ENCODE peak calls at places on chromosomes 16 and 17, in ten cellular contexts. G is upper lobe of right lung, F is pancreas, U is A549, Z is heart left ventricle, I is fibroblast of lung, Y is IMR-90, X is AG04450, W is Peyer's patch, L is dorsolateral prefrontal cortex. T is an unnamed sample.

GRCh38 chr17:78526231-78527025 is 50.8 kb downstream of the DNAH17 start:
- DNase-seq in G (peak), F (no peak), U (no peak), Z (no peak), I (no peak), Y (no peak), X (no peak), W (no peak), L (no peak), T (no peak)

GRCh38 chr16:11391576-11391975 is 46.3 kb downstream of the RMI2 start:
- DNase-seq in G (peak), F (peak), U (no peak), Z (peak), I (no peak), Y (no peak), X (no peak), W (no peak), L (no peak), T (no peak)

GRCh38 chr16:56547120-56547948 is 17.5 kb upstream of the MT4 start:
- DNase-seq in G (no peak), F (no peak), U (no peak), Z (no peak), I (peak), Y (peak), X (peak), W (no peak), L (peak), T (peak)

GRCh38 chr16:23124315-23124714 is 24.9 kb downstream of the USP31 start:
- DNase-seq in G (no peak), F (no peak), U (peak), Z (no peak), I (peak), Y (peak), X (no peak), W (no peak), L (peak), T (peak)

GRCh38 chr16:75238853-75239371 is 12.5 kb downstream of the BCAR1 start:
- DNase-seq in G (no peak), F (no peak), U (no peak), Z (no peak), I (no peak), Y (no peak), X (no peak), W (no peak), L (no peak), T (no peak)

GRCh38 chr17:29592850-29593545 is at the start of gene ANKRD13B:
- DNase-seq in G (peak), F (no peak), U (no peak), Z (peak), I (no peak), Y (no peak), X (no peak), W (no peak), L (peak), T (no peak)

GRCh38 chr17:39171933-39172332 is 6.0 kb upstream of the ARL5C start:
- DNase-seq in G (no peak), F (no peak), U (no peak), Z (no peak), I (no peak), Y (no peak), X (no peak), W (no peak), L (no peak), T (no peak)

GRCh38 chr16:28821874-28822519 is 802 bp upstream of the ATXN2L start:
- DNase-seq in G (no peak), F (no peak), U (no peak), Z (no peak), I (no peak), Y (no peak), X (no peak), W (no peak), L (no peak), T (no peak)

GRCh38 chr16:12903325-12904040 is 2.1 kb downstream of the SHISA9 start:
- DNase-seq in G (no peak), F (no peak), U (no peak), Z (no peak), I (no peak), Y (no peak), X (no peak), W (no peak), L (no peak), T (no peak)

GRCh38 chr17:4986403-4986802 is 1.1 kb downstream of the CAMTA2 start:
- DNase-seq in G (no peak), F (no peak), U (no peak), Z (no peak), I (no peak), Y (no peak), X (no peak), W (no peak), L (no peak), T (peak)

GRCh38 chr17:6555331-6556120 is 829 bp downstream of the PITPNM3 start:
- DNase-seq in G (peak), F (no peak), U (no peak), Z (no peak), I (peak), Y (peak), X (no peak), W (peak), L (peak), T (peak)

GRCh38 chr17:48552453-48553189 is 7.7 kb upstream of the HOXB2 start:
- DNase-seq in G (no peak), F (no peak), U (no peak), Z (no peak), I (peak), Y (peak), X (no peak), W (no peak), L (no peak), T (no peak)

GRCh38 chr16:53549970-53550406 is 47.0 kb upstream of the AKTIP start:
- DNase-seq in G (no peak), F (no peak), U (peak), Z (no peak), I (peak), Y (peak), X (peak), W (no peak), L (peak), T (peak)

GRCh38 chr16:47320546-47321315 is 140.1 kb downstream of the ITFG1 start:
- DNase-seq in G (no peak), F (no peak), U (no peak), Z (no peak), I (peak), Y (peak), X (no peak), W (no peak), L (no peak), T (no peak)

GRCh38 chr17:9982159-9982558 is 77.1 kb upstream of the RCVRN start:
- DNase-seq in G (no peak), F (no peak), U (peak), Z (no peak), I (no peak), Y (no peak), X (no peak), W (no peak), L (no peak), T (peak)

GRCh38 chr16:200388-200787 is 20.1 kb downstream of the HBQ1 start:
- DNase-seq in G (no peak), F (no peak), U (no peak), Z (no peak), I (peak), Y (peak), X (no peak), W (no peak), L (no peak), T (no peak)

GRCh38 chr17:55273579-55274370 is 9.0 kb downstream of the HLF start:
- DNase-seq in G (peak), F (peak), U (no peak), Z (peak), I (no peak), Y (no peak), X (no peak), W (no peak), L (peak), T (peak)

GRCh38 chr16:14497245-14498082 is 132.6 kb downstream of the PARN start:
- DNase-seq in G (no peak), F (no peak), U (no peak), Z (no peak), I (no peak), Y (peak), X (no peak), W (no peak), L (no peak), T (no peak)

GRCh38 chr17:81234940-81235821 is 3.7 kb downstream of the TEPSIN start:
- DNase-seq in G (no peak), F (no peak), U (no peak), Z (no peak), I (no peak), Y (no peak), X (no peak), W (no peak), L (no peak), T (no peak)

GRCh38 chr16:17117906-17118577 is 352.7 kb downstream of the XYLT1 start:
- DNase-seq in G (no peak), F (no peak), U (no peak), Z (no peak), I (no peak), Y (no peak), X (no peak), W (no peak), L (no peak), T (no peak)

GRCh38 chr16:17116595-17117322 is 354.0 kb downstream of the XYLT1 start:
- DNase-seq in G (no peak), F (no peak), U (no peak), Z (no peak), I (no peak), Y (no peak), X (no peak), W (no peak), L (no peak), T (no peak)
- TF ChIP-seq CTCF in G (no peak), F (no peak), U (no peak), Z (no peak), I (no peak), Y (no peak), X (no peak), W (no peak), L (no peak), T (no peak)

GRCh38 chr17:12407495-12407894 is 258.2 kb upstream of the MYOCD start:
- DNase-seq in G (no peak), F (no peak), U (no peak), Z (no peak), I (no peak), Y (no peak), X (no peak), W (no peak), L (no peak), T (no peak)

GRCh38 chr17:12403881-12404398 is 261.8 kb upstream of the MYOCD start:
- DNase-seq in G (no peak), F (no peak), U (no peak), Z (no peak), I (peak), Y (no peak), X (no peak), W (no peak), L (no peak), T (no peak)

GRCh38 chr17:12402963-12403622 is 262.6 kb upstream of the MYOCD start:
- DNase-seq in G (no peak), F (no peak), U (peak), Z (no peak), I (peak), Y (peak), X (peak), W (no peak), L (no peak), T (peak)

GRCh38 chr17:12409082-12409481 is 256.6 kb upstream of the MYOCD start:
- DNase-seq in G (no peak), F (no peak), U (no peak), Z (no peak), I (no peak), Y (no peak), X (no peak), W (no peak), L (no peak), T (no peak)

GRCh38 chr17:12406623-12407228 is 259.0 kb upstream of the MYOCD start:
- DNase-seq in G (no peak), F (no peak), U (no peak), Z (no peak), I (peak), Y (peak), X (no peak), W (no peak), L (no peak), T (no peak)
- H3K27ac ChIP-seq in G (no peak), F (no peak), U (peak), Z (peak), I (no peak), Y (no peak), X (no peak), W (no peak), L (no peak), T (no peak)

GRCh38 chr17:43085489-43085888 is 39.7 kb downstream of the BRCA1 start:
- DNase-seq in G (no peak), F (no peak), U (no peak), Z (no peak), I (peak), Y (peak), X (no peak), W (no peak), L (no peak), T (no peak)
- TF ChIP-seq CTCF in G (no peak), F (no peak), U (no peak), Z (no peak), I (no peak), Y (peak), X (peak), W (no peak), L (no peak), T (no peak)

GRCh38 chr17:61251939-61252865 is 147.4 kb upstream of the TBX2 start:
- DNase-seq in G (peak), F (peak), U (no peak), Z (peak), I (peak), Y (peak), X (peak), W (peak), L (peak), T (no peak)

GRCh38 chr17:61255609-61256008 is 144.0 kb upstream of the TBX2 start:
- DNase-seq in G (no peak), F (no peak), U (no peak), Z (no peak), I (no peak), Y (no peak), X (no peak), W (no peak), L (no peak), T (no peak)

GRCh38 chr17:61253937-61254677 is 145.5 kb upstream of the TBX2 start:
- DNase-seq in G (no peak), F (no peak), U (no peak), Z (no peak), I (no peak), Y (no peak), X (no peak), W (no peak), L (no peak), T (no peak)

GRCh38 chr17:61253293-61253801 is 146.3 kb upstream of the TBX2 start:
- DNase-seq in G (no peak), F (no peak), U (no peak), Z (no peak), I (no peak), Y (no peak), X (no peak), W (no peak), L (no peak), T (no peak)

GRCh38 chr17:61254894-61255293 is 144.7 kb upstream of the TBX2 start:
- DNase-seq in G (no peak), F (no peak), U (no peak), Z (no peak), I (no peak), Y (no peak), X (no peak), W (no peak), L (no peak), T (no peak)
- H3K27ac ChIP-seq in G (peak), F (no peak), U (no peak), Z (no peak), I (peak), Y (no peak), X (no peak), W (no peak), L (no peak), T (no peak)

DNA sequence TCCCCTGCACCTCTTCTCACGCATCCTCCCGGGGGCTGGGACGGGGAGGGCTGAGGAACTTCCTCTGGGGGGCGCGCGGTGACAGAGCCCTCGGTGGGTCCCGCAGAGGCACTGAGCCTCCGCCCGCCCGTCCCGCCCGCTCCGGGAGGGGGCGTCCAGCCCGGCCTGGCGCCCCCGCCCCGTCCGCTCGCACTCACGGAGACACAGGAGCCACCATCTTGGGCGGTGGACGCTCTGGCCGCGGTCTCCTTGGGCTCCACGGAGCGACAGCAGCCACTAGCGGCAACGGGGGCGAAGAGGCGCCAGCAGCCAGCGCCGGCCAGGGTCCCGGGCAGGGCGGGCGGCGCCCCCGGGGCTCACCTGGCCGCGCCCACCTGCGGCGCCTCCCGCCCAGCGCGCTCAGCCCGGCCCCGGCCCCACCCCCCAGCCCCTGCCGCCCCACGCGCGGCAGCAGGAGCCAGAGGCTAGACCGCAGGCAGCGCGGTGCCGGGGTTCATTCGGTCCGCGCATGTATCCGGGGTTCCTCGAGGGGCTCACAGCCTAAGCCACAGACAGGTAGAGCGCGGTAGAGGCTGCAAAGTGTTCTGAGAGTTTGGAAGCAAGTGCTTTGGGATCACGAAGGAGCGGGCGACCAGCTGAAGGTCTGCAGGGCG is at the start of gene C17orf113:
- DNase-seq in G (peak), F (peak), U (peak), Z (peak), I (peak), Y (no peak), X (no peak), W (peak), L (peak), T (peak)
- TF ChIP-seq CTCF in G (peak), F (peak), U (peak), Z (peak), I (peak), Y (peak), X (peak), W (no peak), L (no peak), T (peak)

GRCh38 chr17:20074489-20074888 is 65.3 kb downstream of the SPECC1 start:
- DNase-seq in G (no peak), F (no peak), U (no peak), Z (no peak), I (no peak), Y (no peak), X (no peak), W (no peak), L (no peak), T (no peak)
- H3K27ac ChIP-seq in G (peak), F (peak), U (no peak), Z (peak), I (no peak), Y (no peak), X (no peak), W (no peak), L (peak), T (no peak)

DNA sequence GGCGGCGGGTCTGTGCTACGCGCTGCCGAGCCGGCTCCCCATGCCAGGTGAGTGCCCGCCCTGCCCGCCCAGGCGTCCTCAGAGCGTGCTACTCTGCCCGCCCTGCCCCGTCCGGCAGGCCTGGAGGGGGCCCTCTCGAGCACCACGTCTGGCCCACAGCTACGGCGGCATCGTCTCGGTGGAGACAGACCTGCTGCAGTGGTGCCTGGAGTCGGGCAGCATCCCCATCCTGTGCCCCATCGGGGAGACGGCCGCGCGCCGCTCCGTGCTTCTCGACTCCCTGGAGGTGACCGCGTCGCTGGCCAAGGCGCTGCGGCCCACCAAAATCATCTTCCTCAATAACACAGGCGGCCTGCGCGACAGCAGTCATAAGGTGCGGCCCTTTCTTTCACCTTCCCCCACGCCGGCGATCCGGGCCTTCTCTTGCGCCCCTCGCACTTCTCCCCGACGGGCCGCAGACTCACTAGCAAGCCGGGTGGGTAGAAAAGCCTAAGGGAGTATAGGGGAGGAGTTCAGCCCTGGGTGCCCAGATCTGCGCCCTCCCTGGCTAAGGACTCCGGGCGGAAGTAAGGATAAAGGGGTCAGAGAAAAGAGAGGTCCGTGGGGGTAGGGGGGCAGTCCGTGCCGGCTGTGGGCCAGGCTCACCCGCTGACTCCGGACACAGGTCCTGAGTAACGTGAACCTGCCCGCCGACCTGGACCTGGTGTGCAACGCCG is 1.6 kb downstream of the NAGS start:
- DNase-seq in G (peak), F (peak), U (no peak), Z (peak), I (no peak), Y (no peak), X (no peak), W (peak), L (no peak), T (peak)
- TF ChIP-seq CTCF in G (peak), F (no peak), U (no peak), Z (no peak), I (peak), Y (no peak), X (peak), W (no peak), L (no peak), T (no peak)